ENCODE peak calls at places on chromosome 22, in seven cellular contexts. C is endothelial cell of umbilical vein, J is pancreas, E is neural progenitor cell, A is foreskin keratinocyte, P is HepG2, G is lower lobe of right lung. N is an unnamed sample.

GRCh38 chr22:46561435-46561905 is 24.1 kb upstream of the CELSR1 start:
- DNase-seq in P (peak; percentile 76), E (peak; percentile 57), A (no peak), G (peak; percentile 40), C (no peak), J (no peak), N (peak; percentile 43)

GRCh38 chr22:46619240-46619829 is 851 bp upstream of the GRAMD4 start:
- DNase-seq in P (no peak), C (no peak), G (no peak), J (no peak), E (no peak), A (no peak), N (peak; percentile 51)

GRCh38 chr22:38138961-38139360 is 28.5 kb upstream of the BAIAP2L2 start:
- DNase-seq in C (no peak), E (no peak), G (no peak), A (no peak), J (no peak), P (no peak), N (no peak)

GRCh38 chr22:38831166-38831945 is 12.5 kb downstream of the NPTXR start:
- DNase-seq in G (peak; percentile 42), E (no peak), A (peak; percentile 26), C (no peak), P (no peak), J (no peak), N (peak; percentile 45)

GRCh38 chr22:48885271-48885918 is 942.3 kb downstream of the BRD1 start:
- DNase-seq in G (peak; percentile 31), E (no peak), P (no peak), J (peak; percentile 43), C (no peak), A (no peak), N (peak; percentile 62)

GRCh38 chr22:40232624-40233023 is 54.9 kb downstream of the TNRC6B start:
- DNase-seq in G (no peak), A (no peak), E (no peak), P (no peak), C (no peak), J (no peak), N (no peak)

GRCh38 chr22:47188337-47189055 is 426.0 kb downstream of the TBC1D22A start:
- DNase-seq in G (peak; percentile 11), P (no peak), A (no peak), J (peak; percentile 35), E (no peak), C (no peak), N (peak; percentile 46)

GRCh38 chr22:49104434-49104833 is 723.2 kb downstream of the BRD1 start:
- DNase-seq in C (no peak), E (no peak), J (no peak), P (no peak), G (no peak), A (no peak), N (no peak)

GRCh38 chr22:31148953-31149627 is 8.8 kb upstream of the PLA2G3 start:
- DNase-seq in E (peak; percentile 83), A (no peak), J (peak; percentile 84), C (peak; percentile 84), G (peak; percentile 71), P (peak; percentile 64), N (peak; percentile 65)

GRCh38 chr22:40670058-40670457 is 9.2 kb upstream of the MCHR1 start:
- DNase-seq in G (no peak), E (no peak), J (no peak), A (no peak), P (no peak), C (no peak), N (no peak)

GRCh38 chr22:27715078-27715477 is 86.5 kb downstream of the MN1 start:
- DNase-seq in A (no peak), E (peak; percentile 80), J (no peak), P (no peak), C (no peak), G (no peak), N (no peak)

GRCh38 chr22:43136255-43136654 is 6.9 kb downstream of the MCAT start:
- DNase-seq in A (no peak), E (peak; percentile 60), G (no peak), P (peak; percentile 34), J (no peak), C (peak; percentile 56), N (no peak)

GRCh38 chr22:50738649-50739227 is 734 bp downstream of the ACR start:
- DNase-seq in G (no peak), C (no peak), P (no peak), A (no peak), E (no peak), J (no peak), N (peak; percentile 33)

GRCh38 chr22:27727673-27728451 is 73.7 kb downstream of the MN1 start:
- DNase-seq in E (no peak), P (no peak), G (no peak), A (no peak), C (no peak), J (no peak), N (no peak)

GRCh38 chr22:19477321-19478085 is 1.5 kb downstream of the UFD1 start:
- DNase-seq in A (no peak), C (peak; percentile 49), G (no peak), E (no peak), P (peak; percentile 7), J (no peak), N (no peak)

GRCh38 chr22:38852522-38852921 is 8.7 kb upstream of the NPTXR start:
- DNase-seq in C (no peak), J (no peak), A (no peak), G (no peak), P (no peak), E (no peak), N (no peak)

GRCh38 chr22:30441088-30441487 is 15.5 kb downstream of the MTFP1 start:
- DNase-seq in J (no peak), A (no peak), C (no peak), E (no peak), G (no peak), P (no peak), N (no peak)

GRCh38 chr22:20741634-20742581 is 32.0 kb upstream of the SERPIND1 start:
- DNase-seq in J (no peak), P (peak; percentile 44), A (peak; percentile 1), E (peak; percentile 37), C (peak; percentile 34), G (no peak), N (no peak)

GRCh38 chr22:47017245-47017644 is 254.8 kb downstream of the TBC1D22A start:
- DNase-seq in J (no peak), P (no peak), G (no peak), A (no peak), C (no peak), E (no peak), N (peak; percentile 54)

GRCh38 chr22:35555351-35555915 is 14.8 kb downstream of the RASD2 start:
- DNase-seq in G (no peak), C (no peak), P (no peak), A (no peak), J (no peak), E (no peak), N (no peak)

GRCh38 chr22:40216041-40216756 is 38.5 kb downstream of the TNRC6B start:
- DNase-seq in A (no peak), G (no peak), J (no peak), E (no peak), P (no peak), C (no peak), N (no peak)

GRCh38 chr22:33476716-33477115 is 418.5 kb upstream of the SYN3 start:
- DNase-seq in A (no peak), E (no peak), P (peak; percentile 61), C (no peak), J (no peak), G (no peak), N (no peak)

GRCh38 chr22:23271597-23271908 is 91.2 kb downstream of the BCR start:
- DNase-seq in A (no peak), J (no peak), C (no peak), E (no peak), G (no peak), P (no peak), N (no peak)
- H3K4me1 ChIP-seq in A (no peaks in the 10 kb centered on the region), J (no peaks in the 10 kb centered on the region), C (no peaks in the 10 kb centered on the region), E (peaks cover 18% of the 10 kb centered on the region), G (no peaks in the 10 kb centered on the region), P (peaks cover 11% of the 10 kb centered on the region), N (no peaks in the 10 kb centered on the region)

GRCh38 chr22:17563936-17564391 is 666 bp downstream of the SLC25A18 start:
- DNase-seq in A (no peak), C (no peak), J (no peak), G (no peak), P (no peak), E (no peak), N (no peak)

GRCh38 chr22:17566776-17567175 is 3.5 kb downstream of the SLC25A18 start:
- DNase-seq in A (no peak), J (no peak), P (no peak), E (no peak), G (no peak), C (no peak), N (no peak)

GRCh38 chr22:17559188-17559587 is 4.1 kb upstream of the SLC25A18 start:
- DNase-seq in A (no peak), C (no peak), J (no peak), E (no peak), G (no peak), P (no peak), N (no peak)

GRCh38 chr22:17565986-17566687 is 2.8 kb downstream of the SLC25A18 start:
- DNase-seq in E (no peak), J (no peak), C (no peak), P (no peak), A (no peak), G (no peak), N (no peak)

GRCh38 chr22:17562906-17563870 is at the start of gene SLC25A18:
- DNase-seq in J (no peak), A (no peak), G (no peak), C (no peak), P (peak; percentile 53), E (peak; percentile 43), N (no peak)
- H3K27ac ChIP-seq in J (peak within 1 kb of the TSS; percentile 9), A (no peak within 1 kb of the TSS), G (peak within 1 kb of the TSS; percentile 65), C (no peak within 1 kb of the TSS), P (no peak within 1 kb of the TSS), E (peak within 1 kb of the TSS; percentile 42), N (no peak within 1 kb of the TSS)

GRCh38 chr22:45344339-45344738 is 34.6 kb downstream of the FAM118A start:
- DNase-seq in A (no peak), G (no peak), J (no peak), E (peak; percentile 48), P (no peak), C (no peak), N (no peak)
- TF ChIP-seq CTCF in A (no peak), G (no peak), J (no peak), E (peak; percentile 32), P (no peak), C (no peak), N (no peak)

GRCh38 chr22:25554321-25555088 is 10.0 kb upstream of the GRK3 start:
- DNase-seq in A (no peak), G (no peak), P (no peak), C (no peak), E (no peak), J (no peak), N (no peak)

GRCh38 chr22:25553131-25553530 is 11.3 kb upstream of the GRK3 start:
- DNase-seq in E (no peak), G (no peak), A (no peak), C (no peak), J (no peak), P (no peak), N (no peak)

GRCh38 chr22:25558341-25558740 is 6.1 kb upstream of the GRK3 start:
- DNase-seq in J (no peak), P (no peak), A (no peak), G (no peak), E (peak; percentile 24), C (no peak), N (no peak)

GRCh38 chr22:25555506-25556060 is 8.9 kb upstream of the GRK3 start:
- DNase-seq in J (no peak), A (no peak), G (no peak), E (no peak), C (no peak), P (no peak), N (no peak)

GRCh38 chr22:25557218-25557617 is 7.3 kb upstream of the GRK3 start:
- DNase-seq in C (no peak), A (no peak), E (no peak), J (no peak), G (no peak), P (no peak), N (no peak)
- H3K4me1 ChIP-seq in C (no peaks in the 10 kb centered on the region), A (no peaks in the 10 kb centered on the region), E (peaks cover 8% of the 10 kb centered on the region), J (no peaks in the 10 kb centered on the region), G (no peaks in the 10 kb centered on the region), P (peaks cover 20% of the 10 kb centered on the region), N (peaks cover 1% of the 10 kb centered on the region)

N was measured in left lung.